ENCODE peak calls at places on chromosome 18, in six cellular contexts. S is stimulated activated naive CD8-positive, alpha-beta T cell treated with anti-CD3 and anti-CD28 coated beads, Interleukin-15, Interleukin-2, amounts not matched to agents 100 U/mL and 50 U/mL, for 24 hours; K is activated CD4-positive, alpha-beta T cell treated with anti-CD3 and anti-CD28 coated beads for 36 hours; B is CD4-positive, alpha-beta T cell; P is activated naive CD4-positive, alpha-beta T cell treated with anti-CD3 and anti-CD28 coated beads, Interleukin-2, amount 50 U/mL, for 72 hours; Q is activated CD8-positive, alpha-beta T cell treated with anti-CD3 and anti-CD28 coated beads for 36 hours. O is an unnamed sample.
A peak's percentile ranks its signal among the peaks of the same experiment; 100 is the strongest.

GRCh38 chr18:77160515-77160914 is 27.9 kb upstream of the MBP start:
- ATAC-seq in S (no peak), K (no peak), B (no peak), P (no peak), Q (no peak), O (no peak)

GRCh38 chr18:36580874-36581750 is 247.7 kb downstream of the TPGS2 start:
- ATAC-seq in S (no peak), K (no peak), B (no peak), P (no peak), Q (no peak), O (no peak)

GRCh38 chr18:3554091-3554601 is 104.2 kb downstream of the TGIF1 start:
- ATAC-seq in S (no peak), K (no peak), B (no peak), P (no peak), Q (no peak), O (no peak)

GRCh38 chr18:63206433-63207153 is 113.0 kb downstream of the BCL2 start:
- ATAC-seq in S (no peak), K (no peak), B (no peak), P (no peak), Q (peak; percentile 11), O (peak; percentile 6)

GRCh38 chr18:46939337-46939963 is 22.0 kb downstream of the KATNAL2 start:
- ATAC-seq in S (peak; percentile 23), K (no peak), B (no peak), P (no peak), Q (no peak), O (no peak)

GRCh38 chr18:45945669-45946068 is 21.5 kb downstream of the EPG5 start:
- ATAC-seq in S (no peak), K (no peak), B (no peak), P (no peak), Q (no peak), O (no peak)

GRCh38 chr18:73461780-73462059 is 593.9 kb upstream of the NETO1 start:
- ATAC-seq in S (no peak), K (no peak), B (no peak), P (no peak), Q (no peak), O (no peak)

GRCh38 chr18:26056291-26056690 is 34.1 kb downstream of the SS18 start:
- ATAC-seq in S (no peak), K (no peak), B (no peak), P (no peak), Q (no peak), O (no peak)

GRCh38 chr18:24629926-24630325 is 169.5 kb downstream of the HRH4 start:
- ATAC-seq in S (no peak), K (no peak), B (no peak), P (no peak), Q (no peak), O (no peak)

GRCh38 chr18:78422336-78422735 is 557.3 kb upstream of the SALL3 start:
- ATAC-seq in S (no peak), K (no peak), B (no peak), P (no peak), Q (no peak), O (no peak)

GRCh38 chr18:63266888-63267790 is 52.4 kb downstream of the BCL2 start:
- ATAC-seq in S (peak; percentile 75), K (no peak), B (no peak), P (peak; percentile 62), Q (peak; percentile 31), O (peak; percentile 73)

GRCh38 chr18:73948497-73948896 is 199.1 kb downstream of the FBXO15 start:
- ATAC-seq in S (no peak), K (no peak), B (no peak), P (no peak), Q (no peak), O (no peak)

O was measured in stimulated activated memory B cell treated with anti-CD40 and anti-IgM and Interleukin-4, amounts not matched to agents 10 μg/mL and 1 μg/mL and 100 μg/mL, for 72 hours.